ENCODE peak calls at places on chromosomes 2 and 18, in five cellular contexts. P is gastrocnemius medialis; J is CD8-positive, alpha-beta T cell; I is stomach; G is suprapubic skin. Q is an unnamed sample.

GRCh38 chr2:171365232-171365631 is 68.6 kb downstream of the METTL8 start:
- DNase-seq in P (no peak), J (no peak), I (no peak), G (no peak), Q (no peak)

GRCh38 chr2:85457877-85458316 is 39.4 kb downstream of the SH2D6 start:
- DNase-seq in P (no peak), J (no peak), I (peak), G (no peak), Q (no peak)

GRCh38 chr2:237939251-237939650 is 27.6 kb upstream of the UBE2F start:
- DNase-seq in P (no peak), J (no peak), I (no peak), G (no peak), Q (no peak)

GRCh38 chr2:98488252-98488651 is 43.6 kb downstream of the INPP4A start:
- DNase-seq in P (no peak), J (no peak), I (no peak), G (no peak), Q (no peak)

GRCh38 chr2:47636176-47636575 is 146.8 kb upstream of the MSH6 start:
- DNase-seq in P (no peak), J (no peak), I (no peak), G (no peak), Q (no peak)

GRCh38 chr2:41711736-41712135 is 336.1 kb upstream of the PKDCC start:
- DNase-seq in P (no peak), J (no peak), I (no peak), G (no peak), Q (no peak)

GRCh38 chr2:221741496-221742211 is 169.6 kb upstream of the EPHA4 start:
- DNase-seq in P (no peak), J (no peak), I (no peak), G (no peak), Q (no peak)

GRCh38 chr2:64770781-64771334 is 117.1 kb upstream of the SERTAD2 start:
- DNase-seq in P (peak), J (no peak), I (no peak), G (peak), Q (no peak)

GRCh38 chr2:111622859-111623258 is 261.1 kb downstream of the ANAPC1 start:
- DNase-seq in P (peak), J (no peak), I (no peak), G (no peak), Q (no peak)

GRCh38 chr2:25620077-25620476 is 53.3 kb downstream of the DTNB start:
- DNase-seq in P (no peak), J (no peak), I (no peak), G (no peak), Q (no peak)

GRCh38 chr2:206783718-206784117 is 18.3 kb downstream of the FASTKD2 start:
- DNase-seq in P (no peak), J (no peak), I (no peak), G (no peak), Q (no peak)

GRCh38 chr2:216884347-216884746 is 24.5 kb upstream of the TNP1 start:
- DNase-seq in P (peak), J (no peak), I (no peak), G (no peak), Q (no peak)

GRCh38 chr2:172285010-172285621 is 142.3 kb upstream of the ITGA6 start:
- DNase-seq in P (no peak), J (no peak), I (no peak), G (no peak), Q (no peak)

GRCh38 chr2:206127656-206128055 is 31.6 kb downstream of the NDUFS1 start:
- DNase-seq in P (no peak), J (no peak), I (no peak), G (no peak), Q (no peak)

GRCh38 chr18:42048150-42048549 is 93.1 kb downstream of the PIK3C3 start:
- DNase-seq in P (no peak), J (no peak), I (no peak), G (no peak), Q (no peak)

GRCh38 chr18:8673276-8674209 is 31.8 kb upstream of the MTCL1 start:
- DNase-seq in P (no peak), J (no peak), I (no peak), G (no peak), Q (no peak)

GRCh38 chr2:205235434-205235833 is 446.9 kb upstream of the NRP2 start:
- DNase-seq in P (no peak), J (no peak), I (no peak), G (no peak), Q (no peak)

GRCh38 chr2:1595274-1595673 is 149.0 kb downstream of the PXDN start:
- DNase-seq in P (no peak), J (no peak), I (no peak), G (no peak), Q (no peak)

GRCh38 chr2:63819256-63819655 is 22.4 kb upstream of the UGP2 start:
- DNase-seq in P (no peak), J (no peak), I (no peak), G (no peak), Q (no peak)

GRCh38 chr2:86673976-86674670 is 46.0 kb upstream of the RMND5A start:
- DNase-seq in P (no peak), J (no peak), I (no peak), G (no peak), Q (no peak)

GRCh38 chr2:241629762-241630435 is 7.1 kb downstream of the THAP4 start:
- DNase-seq in P (no peak), J (no peak), I (no peak), G (no peak), Q (no peak)

GRCh38 chr2:232894251-232894650 is 24.2 kb downstream of the SNORC start:
- DNase-seq in P (no peak), J (no peak), I (peak), G (no peak), Q (peak)

GRCh38 chr2:158949300-158949699 is 19.1 kb upstream of the TANC1 start:
- DNase-seq in P (no peak), J (no peak), I (no peak), G (no peak), Q (no peak)

GRCh38 chr18:22657619-22658018 is 239.9 kb upstream of the CTAGE1 start:
- DNase-seq in P (no peak), J (no peak), I (no peak), G (no peak), Q (no peak)

GRCh38 chr2:102041351-102041750 is 49.6 kb downstream of the IL1R2 start:
- DNase-seq in P (peak), J (no peak), I (no peak), G (no peak), Q (no peak)

GRCh38 chr2:188388831-188389230 is 97.2 kb downstream of the GULP1 start:
- DNase-seq in P (no peak), J (no peak), I (no peak), G (no peak), Q (no peak)

GRCh38 chr2:205166749-205167148 is 515.6 kb upstream of the NRP2 start:
- DNase-seq in P (no peak), J (no peak), I (no peak), G (no peak), Q (no peak)

GRCh38 chr2:136057802-136058140 is 60.2 kb downstream of the CXCR4 start:
- DNase-seq in P (no peak), J (no peak), I (no peak), G (no peak), Q (no peak)

GRCh38 chr18:47975105-47975504 is 44.6 kb upstream of the SMAD2 start:
- DNase-seq in P (no peak), J (no peak), I (no peak), G (no peak), Q (no peak)

GRCh38 chr2:171317492-171318125 is 116.2 kb downstream of the METTL8 start:
- DNase-seq in P (no peak), J (no peak), I (no peak), G (no peak), Q (no peak)

GRCh38 chr2:179057737-179058136 is 7.8 kb upstream of the CCDC141 start:
- DNase-seq in P (no peak), J (no peak), I (no peak), G (no peak), Q (no peak)

GRCh38 chr18:63829886-63830285 is 54.7 kb downstream of the SERPINB7 start:
- DNase-seq in P (no peak), J (no peak), I (no peak), G (no peak), Q (no peak)

GRCh38 chr2:3692375-3692774 is 11.0 kb upstream of the DCDC2C start:
- DNase-seq in P (no peak), J (no peak), I (no peak), G (no peak), Q (no peak)
- TF ChIP-seq CTCF in P (no peak), J (no peak), I (no peak), G (no peak), Q (no peak)

GRCh38 chr2:199464614-199465352 is 7.0 kb upstream of the SATB2 start:
- DNase-seq in P (no peak), J (no peak), I (no peak), G (no peak), Q (no peak)
- H3K4me3 ChIP-seq in P (peak), J (no peak), I (no peak), G (peak), Q (peak)

GRCh38 chr2:26678026-26678425 is 14.5 kb upstream of the KCNK3 start:
- DNase-seq in P (no peak), J (no peak), I (no peak), G (no peak), Q (no peak)

GRCh38 chr2:26682155-26682554 is 10.4 kb upstream of the KCNK3 start:
- DNase-seq in P (no peak), J (no peak), I (no peak), G (no peak), Q (no peak)

GRCh38 chr2:26683583-26683982 is 8.9 kb upstream of the KCNK3 start:
- DNase-seq in P (no peak), J (no peak), I (no peak), G (no peak), Q (no peak)

GRCh38 chr2:26681656-26682055 is 10.9 kb upstream of the KCNK3 start:
- DNase-seq in P (no peak), J (no peak), I (no peak), G (no peak), Q (no peak)

GRCh38 chr2:26679857-26680256 is 12.7 kb upstream of the KCNK3 start:
- DNase-seq in P (no peak), J (no peak), I (no peak), G (no peak), Q (peak)
- H3K27ac ChIP-seq in P (no peak), J (no peak), I (no peak), G (no peak), Q (no peak)

DNA sequence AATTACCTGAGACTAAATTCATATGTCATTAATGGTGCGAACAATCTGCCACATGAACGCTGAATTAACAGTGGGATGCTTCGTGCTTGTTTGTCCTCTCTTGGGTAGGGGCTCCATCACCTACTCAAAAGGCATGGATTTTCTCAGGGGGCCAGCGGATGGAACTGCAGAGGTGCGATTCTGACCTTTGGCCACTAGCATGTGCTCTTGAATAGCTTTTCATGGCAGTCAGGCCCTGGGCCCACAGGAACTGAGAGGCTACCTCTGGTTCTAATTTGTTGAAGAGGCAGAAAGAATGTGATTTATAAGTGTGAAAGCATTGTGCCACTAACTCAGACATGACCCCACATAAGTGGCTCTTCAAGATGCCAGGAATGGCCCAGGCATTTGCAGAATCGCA is 283.2 kb downstream of the INSIG2 start:
- DNase-seq in P (no peak), J (no peak), I (no peak), G (no peak), Q (no peak)
- TF ChIP-seq CTCF in P (peak), J (no peak), I (no peak), G (peak), Q (no peak)

DNA sequence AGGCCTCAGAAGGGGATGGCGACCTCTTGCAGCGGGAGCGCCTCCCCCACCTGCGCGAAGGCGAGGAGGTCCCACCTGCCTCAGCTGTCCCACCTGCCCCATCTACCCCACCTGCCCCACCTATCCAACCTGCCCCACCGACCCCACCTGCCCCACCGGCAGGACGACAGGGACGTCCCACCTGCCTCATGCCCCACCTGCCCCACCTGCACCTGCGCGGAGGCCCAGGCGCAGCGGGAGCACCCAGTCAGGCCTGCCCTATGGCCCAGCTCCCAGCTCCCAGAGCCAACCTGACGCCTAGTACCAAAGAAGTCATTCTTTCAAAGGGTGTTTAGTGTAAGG is 489.1 kb upstream of the SMIM21 start:
- DNase-seq in P (no peak), J (no peak), I (no peak), G (no peak), Q (no peak)
- H3K4me3 ChIP-seq in P (peak), J (no peak), I (peak), G (peak), Q (peak)

GRCh38 chr2:36329251-36329650 is 26.3 kb upstream of the CRIM1 start:
- DNase-seq in P (no peak), J (no peak), I (no peak), G (no peak), Q (no peak)
- H3K27ac ChIP-seq in P (no peak), J (no peak), I (no peak), G (peak), Q (no peak)

GRCh38 chr2:3460161-3460560 is 59.2 kb downstream of the ADI1 start:
- DNase-seq in P (no peak), J (no peak), I (peak), G (no peak), Q (no peak)

GRCh38 chr2:3463156-3463835 is 56.0 kb downstream of the ADI1 start:
- DNase-seq in P (no peak), J (no peak), I (no peak), G (no peak), Q (no peak)

GRCh38 chr2:3462493-3463104 is 56.7 kb downstream of the ADI1 start:
- DNase-seq in P (no peak), J (no peak), I (no peak), G (no peak), Q (no peak)

GRCh38 chr2:3460831-3461544 is 58.3 kb downstream of the ADI1 start:
- DNase-seq in P (peak), J (no peak), I (peak), G (no peak), Q (peak)

DNA sequence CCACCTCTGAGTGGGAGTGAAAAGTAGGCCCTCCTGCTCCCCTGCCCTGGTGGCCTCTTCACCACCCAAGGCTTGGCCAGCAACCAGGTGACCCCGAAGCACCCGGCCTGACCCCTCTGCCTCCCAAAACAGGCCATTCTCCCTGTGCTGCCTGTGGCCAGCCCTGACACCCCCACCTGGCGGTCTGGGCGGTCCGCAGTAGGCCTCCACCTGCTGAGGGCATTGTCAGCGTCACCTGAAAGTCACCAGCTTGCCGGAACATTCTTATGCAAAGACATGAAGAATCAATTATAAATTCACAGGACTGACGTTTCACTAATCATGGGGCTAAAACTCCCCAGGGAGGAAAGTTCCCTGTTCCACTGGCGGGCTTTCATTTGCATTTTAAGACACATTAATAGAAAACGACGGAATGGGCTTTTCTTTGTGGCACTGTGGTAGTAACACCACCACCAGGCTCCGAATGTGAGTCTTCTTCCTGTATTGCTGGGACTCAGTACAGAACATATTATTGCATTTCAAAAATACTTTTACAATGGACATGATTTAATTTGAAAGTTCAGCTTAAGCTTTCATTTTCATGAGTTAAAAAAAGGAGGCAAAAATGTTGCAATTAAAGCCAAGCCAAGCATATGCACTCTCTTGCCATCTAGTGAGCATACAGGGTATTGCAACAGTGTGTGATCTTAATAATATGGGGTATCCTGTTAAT is 57.4 kb downstream of the ADI1 start:
- DNase-seq in P (no peak), J (no peak), I (no peak), G (no peak), Q (no peak)
- TF ChIP-seq CTCF in P (peak), J (peak), I (peak), G (peak), Q (peak)

DNA sequence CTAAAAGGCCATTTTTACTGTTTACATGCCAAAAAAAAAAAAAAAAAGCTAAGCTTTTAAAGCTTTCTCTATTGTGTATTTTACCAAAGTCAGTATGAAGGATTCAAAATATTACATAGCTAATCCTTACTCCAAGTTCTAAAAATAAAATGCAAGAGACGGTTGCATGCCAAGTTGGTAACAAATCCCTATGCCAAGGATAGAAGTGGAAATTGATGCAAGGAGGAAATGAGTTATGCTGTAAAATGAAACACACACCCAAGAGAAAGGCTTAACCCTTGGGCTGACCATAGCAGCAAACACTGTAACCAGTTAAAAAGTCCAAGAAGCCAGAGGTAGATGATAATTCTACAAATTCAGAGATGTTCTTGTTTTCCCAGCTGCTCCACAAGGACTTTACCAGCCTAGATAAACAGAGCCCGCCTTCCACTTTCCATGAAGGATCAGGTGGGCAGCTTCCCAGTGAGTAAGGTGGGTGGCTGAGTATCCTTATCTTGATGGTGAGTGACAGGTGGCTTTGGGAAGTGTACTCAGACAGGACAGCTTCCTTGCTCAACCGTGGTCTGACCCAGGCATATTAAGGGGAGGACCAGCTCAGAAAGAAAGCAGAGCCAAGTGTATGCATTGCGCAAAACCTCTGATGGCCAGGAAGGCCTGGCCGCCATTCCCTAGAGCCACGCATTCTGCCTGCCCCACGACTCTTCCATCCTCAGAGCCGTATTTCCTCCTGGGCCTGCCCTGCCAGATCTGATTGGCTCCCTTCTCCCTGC is 34.4 kb downstream of the ATP8B1 start:
- DNase-seq in P (peak), J (no peak), I (no peak), G (no peak), Q (no peak)
- H3K4me3 ChIP-seq in P (no peak), J (no peak), I (no peak), G (no peak), Q (peak)

GRCh38 chr2:119701352-119701751 is 22.4 kb downstream of the TMEM177 start:
- DNase-seq in P (no peak), J (no peak), I (no peak), G (no peak), Q (no peak)
- H3K27ac ChIP-seq in P (no peak), J (no peak), I (no peak), G (peak), Q (no peak)

GRCh38 chr2:185475868-185476267 is 262.7 kb upstream of the FSIP2 start:
- DNase-seq in P (no peak), J (no peak), I (no peak), G (no peak), Q (no peak)
- TF ChIP-seq CTCF in P (no peak), J (no peak), I (no peak), G (no peak), Q (no peak)

Q was measured in coronary artery.